ENCODE peak calls at places on chromosome 22, in seven cellular contexts. Z is lung, W is RKO, B is astrocyte of the spinal cord, H is LHCN-M2, I is NCI-H2081, S is hypothalamus. P is an unnamed sample.

GRCh38 chr22:32080904-32081303 is 37.8 kb downstream of the SLC5A1 start:
- DNase-seq in Z (no peak), W (peak; percentile 67), B (peak; percentile 48), H (peak; percentile 50), I (peak; percentile 28), S (no peak), P (peak; percentile 52)

GRCh38 chr22:31973739-31974138 is 29.4 kb downstream of the YWHAH start:
- DNase-seq in Z (no peak), W (no peak), B (no peak), H (no peak), I (no peak), S (no peak), P (no peak)

GRCh38 chr22:49211176-49211575 is 616.5 kb downstream of the BRD1 start:
- DNase-seq in Z (no peak), W (no peak), B (no peak), H (no peak), I (no peak), S (no peak), P (no peak)

GRCh38 chr22:37312549-37313183 is 30.4 kb downstream of the CYTH4 start:
- DNase-seq in Z (no peak), W (no peak), B (no peak), H (no peak), I (no peak), S (no peak), P (no peak)

GRCh38 chr22:46063861-46064235 is 86.5 kb upstream of the PPARA start:
- DNase-seq in Z (no peak), W (no peak), B (no peak), H (no peak), I (no peak), S (no peak), P (no peak)

GRCh38 chr22:50621491-50621880 is 6.5 kb downstream of the ARSA start:
- DNase-seq in Z (no peak), W (no peak), B (no peak), H (peak; percentile 16), I (no peak), S (no peak), P (no peak)

GRCh38 chr22:42472671-42473070 is 40.5 kb upstream of the NFAM1 start:
- DNase-seq in Z (no peak), W (no peak), B (no peak), H (no peak), I (no peak), S (no peak), P (no peak)

GRCh38 chr22:35561796-35562526 is 21.3 kb downstream of the RASD2 start:
- DNase-seq in Z (no peak), W (peak; percentile 74), B (peak; percentile 74), H (peak; percentile 68), I (no peak), S (no peak), P (no peak)

GRCh38 chr22:42321908-42322561 is 51.6 kb upstream of the TCF20 start:
- DNase-seq in Z (no peak), W (no peak), B (no peak), H (no peak), I (peak; percentile 26), S (no peak), P (no peak)

GRCh38 chr22:35649026-35649553 is 844 bp downstream of the APOL6 start:
- DNase-seq in Z (no peak), W (no peak), B (no peak), H (no peak), I (no peak), S (no peak), P (no peak)

GRCh38 chr22:26461188-26461810 is 22.3 kb downstream of the HPS4 start:
- DNase-seq in Z (peak; percentile 40), W (peak; percentile 54), B (no peak), H (peak; percentile 36), I (peak; percentile 8), S (peak; percentile 54), P (peak; percentile 79)

GRCh38 chr22:45344339-45344738 is 34.6 kb downstream of the FAM118A start:
- DNase-seq in Z (no peak), W (no peak), B (peak; percentile 10), H (no peak), I (no peak), S (no peak), P (no peak)

GRCh38 chr22:50268655-50269113 is 1.5 kb downstream of the MAPK11 start:
- DNase-seq in Z (no peak), W (no peak), B (no peak), H (no peak), I (no peak), S (no peak), P (no peak)

GRCh38 chr22:49099496-49100124 is 728.1 kb downstream of the BRD1 start:
- DNase-seq in Z (no peak), W (peak; percentile 61), B (no peak), H (no peak), I (no peak), S (no peak), P (no peak)

GRCh38 chr22:50545522-50546325 is at the start of gene KLHDC7B:
- DNase-seq in Z (no peak), W (no peak), B (no peak), H (no peak), I (no peak), S (no peak), P (no peak)

GRCh38 chr22:46147061-46147460 is 3.3 kb upstream of the PPARA start:
- DNase-seq in Z (no peak), W (no peak), B (no peak), H (no peak), I (no peak), S (no peak), P (no peak)

GRCh38 chr22:35749808-35750207 is 32.1 kb downstream of the APOL5 start:
- DNase-seq in Z (no peak), W (no peak), B (no peak), H (peak; percentile 56), I (no peak), S (no peak), P (no peak)

GRCh38 chr22:44387486-44387885 is 74.7 kb upstream of the SHISAL1 start:
- DNase-seq in Z (no peak), W (no peak), B (no peak), H (no peak), I (no peak), S (no peak), P (no peak)

GRCh38 chr22:17957683-17958082 is 66.7 kb downstream of the MICAL3 start:
- DNase-seq in Z (no peak), W (no peak), B (no peak), H (no peak), I (no peak), S (no peak), P (peak; percentile 38)

GRCh38 chr22:39490135-39490798 is 11.8 kb upstream of the MIEF1 start:
- DNase-seq in Z (peak; percentile 91), W (peak; percentile 83), B (peak; percentile 62), H (peak; percentile 58), I (peak; percentile 69), S (peak; percentile 66), P (peak; percentile 91)

GRCh38 chr22:33726294-33726711 is 194.0 kb downstream of the LARGE1 start:
- DNase-seq in Z (no peak), W (no peak), B (peak; percentile 1), H (peak; percentile 24), I (no peak), S (no peak), P (peak; percentile 54)

P was measured in AG08396.